ENCODE peak calls at places on chromosome 22, in four cellular contexts. R is cardiac fibroblast, J is heart right ventricle, U is H1. V is an unnamed sample.
A peak's percentile ranks its signal among the peaks of the same experiment; 100 is the strongest.

GRCh38 chr22:22933100-22933806 is 45.6 kb downstream of the IGLL5 start:
- DNase-seq in U (no peak), R (no peak), J (no peak), V (no peak)

GRCh38 chr22:43088979-43089717 is at the start of gene TTLL1:
- DNase-seq in J (peak; percentile 91), U (peak; percentile 95), R (peak; percentile 85), V (peak; percentile 82)

GRCh38 chr22:50603511-50604255 is 3.1 kb downstream of the MAPK8IP2 start:
- DNase-seq in U (no peak), R (no peak), J (no peak), V (no peak)

GRCh38 chr22:40808018-40808841 is 10.9 kb downstream of the SLC25A17 start:
- DNase-seq in J (no peak), U (no peak), R (peak; percentile 62), V (peak; percentile 24)

GRCh38 chr22:31556627-31557203 is 60.4 kb downstream of the SFI1 start:
- DNase-seq in J (no peak), U (no peak), R (peak; percentile 61), V (peak; percentile 66)

GRCh38 chr22:48700566-48701295 is 1126.9 kb downstream of the BRD1 start:
- DNase-seq in U (no peak), J (no peak), R (no peak), V (no peak)

GRCh38 chr22:45314054-45314721 is 4.5 kb downstream of the FAM118A start:
- DNase-seq in J (no peak), U (no peak), R (no peak), V (peak; percentile 30)

GRCh38 chr22:41240377-41241132 is at the start of gene CHADL:
- DNase-seq in U (no peak), J (no peak), R (no peak), V (no peak)

GRCh38 chr22:40525250-40525884 is 111.2 kb downstream of the MRTFA start:
- DNase-seq in J (peak; percentile 50), U (peak; percentile 71), R (peak; percentile 71), V (peak; percentile 68)

GRCh38 chr22:30460147-30460546 is 11.7 kb downstream of the SEC14L3 start:
- DNase-seq in U (no peak), J (no peak), R (no peak), V (no peak)

GRCh38 chr22:30855266-30855665 is 113.3 kb downstream of the MORC2 start:
- DNase-seq in R (no peak), J (no peak), U (no peak), V (no peak)

GRCh38 chr22:18060646-18061620 is 16.9 kb upstream of the PEX26 start:
- DNase-seq in U (no peak), R (peak; percentile 63), J (no peak), V (peak; percentile 38)

GRCh38 chr22:40043086-40043485 is 48.3 kb downstream of the FAM83F start:
- DNase-seq in J (no peak), R (peak; percentile 14), U (no peak), V (peak; percentile 70)

GRCh38 chr22:35103756-35104155 is 37.8 kb downstream of the ISX start:
- DNase-seq in U (no peak), J (no peak), R (no peak), V (no peak)

GRCh38 chr22:46754110-46754799 is 8.2 kb upstream of the TBC1D22A start:
- DNase-seq in J (peak; percentile 93), R (peak; percentile 99), U (no peak), V (peak; percentile 98)

GRCh38 chr22:35863432-35863831 is 145.8 kb downstream of the APOL5 start:
- DNase-seq in J (no peak), R (no peak), U (no peak), V (no peak)

GRCh38 chr22:45242778-45243191 is 2.1 kb upstream of the KIAA0930 start:
- DNase-seq in J (no peak), U (no peak), R (peak; percentile 50), V (peak; percentile 44)

GRCh38 chr22:23762866-23763578 is at the start of gene C22orf15:
- DNase-seq in R (no peak), U (peak; percentile 71), J (no peak), V (peak; percentile 44)

GRCh38 chr22:42214625-42215415 is 55.6 kb downstream of the TCF20 start:
- DNase-seq in U (no peak), R (no peak), J (peak; percentile 44), V (no peak)

GRCh38 chr22:24037851-24038765 is 27.0 kb downstream of the CABIN1 start:
- DNase-seq in R (no peak), U (no peak), J (no peak), V (no peak)

GRCh38 chr22:25536578-25536977 is 27.9 kb upstream of the GRK3 start:
- DNase-seq in J (no peak), U (no peak), R (peak; percentile 28), V (peak; percentile 23)

GRCh38 chr22:46984751-46985506 is 222.5 kb downstream of the TBC1D22A start:
- DNase-seq in R (peak; percentile 68), J (no peak), U (no peak), V (peak; percentile 40)

GRCh38 chr22:24590596-24591173 is 2.2 kb downstream of the LRRC75B start:
- DNase-seq in J (no peak), R (no peak), U (no peak), V (no peak)

GRCh38 chr22:23053912-23054530 is 16.3 kb upstream of the GNAZ start:
- DNase-seq in U (peak; percentile 20), R (no peak), J (no peak), V (no peak)

GRCh38 chr22:23838686-23839468 is at the start of gene DERL3:
- DNase-seq in J (peak; percentile 96), R (peak; percentile 97), U (peak; percentile 99), V (peak; percentile 97)

GRCh38 chr22:30325724-30326703 is 727 bp downstream of the TBC1D10A start:
- DNase-seq in J (peak; percentile 42), R (no peak), U (peak; percentile 49), V (no peak)

GRCh38 chr22:30290318-30290678 is 993 bp upstream of the CASTOR1 start:
- DNase-seq in U (no peak), J (no peak), R (peak; percentile 33), V (no peak)

GRCh38 chr22:46057762-46058420 is 80.9 kb upstream of the WNT7B start:
- DNase-seq in U (no peak), R (peak; percentile 81), J (peak; percentile 36), V (peak; percentile 51)

GRCh38 chr22:30876925-30877553 is 91.5 kb downstream of the MORC2 start:
- DNase-seq in R (peak; percentile 52), U (no peak), J (peak; percentile 49), V (peak; percentile 78)

GRCh38 chr22:20297414-20298109 is 22.3 kb downstream of the DGCR6L start:
- DNase-seq in U (no peak), R (no peak), J (no peak), V (no peak)

GRCh38 chr22:20298803-20299735 is 20.8 kb downstream of the DGCR6L start:
- DNase-seq in R (peak; percentile 76), J (peak; percentile 86), U (peak; percentile 98), V (peak; percentile 69)

GRCh38 chr22:20296598-20296997 is 23.3 kb downstream of the DGCR6L start:
- DNase-seq in R (peak; percentile 22), U (no peak), J (no peak), V (peak; percentile 15)

GRCh38 chr22:20299736-20300136 is 20.1 kb downstream of the DGCR6L start:
- DNase-seq in R (peak; percentile 23), J (no peak), U (no peak), V (peak; percentile 37)

GRCh38 chr22:20298110-20298802 is 21.6 kb downstream of the DGCR6L start:
- DNase-seq in R (no peak), J (no peak), U (no peak), V (no peak)
- H3K4me3 ChIP-seq in R (no peak overlapping the region), J (peak overlapping the region; percentile 52), U (peak overlapping the region; percentile 59), V (no peak overlapping the region)

GRCh38 chr22:29206372-29207230 is 905 bp downstream of the EMID1 start:
- DNase-seq in U (no peak), J (no peak), R (no peak), V (no peak)

GRCh38 chr22:29207231-29207550 is 1.5 kb downstream of the EMID1 start:
- DNase-seq in J (no peak), R (no peak), U (no peak), V (no peak)

GRCh38 chr22:29204617-29205183 is 996 bp upstream of the EMID1 start:
- DNase-seq in R (no peak), J (no peak), U (no peak), V (no peak)

GRCh38 chr22:29205260-29205597 is 467 bp upstream of the EMID1 start:
- DNase-seq in J (no peak), U (no peak), R (no peak), V (no peak)

GRCh38 chr22:29205598-29206371 is at the start of gene EMID1:
- DNase-seq in J (peak; percentile 48), R (peak; percentile 9), U (peak; percentile 77), V (peak; percentile 16)
- TF ChIP-seq CTCF in J (peak; percentile 28), R (peak; percentile 21), U (peak; percentile 2), V (no peak)

GRCh38 chr22:38923463-38924196 is 33.8 kb upstream of the APOBEC3A start:
- DNase-seq in J (peak; percentile 66), U (no peak), R (peak; percentile 47), V (peak; percentile 69)
- H3K4me3 ChIP-seq in J (no peak overlapping the region), U (no peak overlapping the region), R (peak overlapping the region; percentile 5), V (no peak overlapping the region)

GRCh38 chr22:44091021-44091721 is 67.1 kb downstream of the PARVB start:
- DNase-seq in U (no peak), R (peak; percentile 36), J (no peak), V (peak; percentile 31)
- TF ChIP-seq CTCF in U (peak; percentile 22), R (peak; percentile 31), J (no peak), V (peak; percentile 36)

DNA sequence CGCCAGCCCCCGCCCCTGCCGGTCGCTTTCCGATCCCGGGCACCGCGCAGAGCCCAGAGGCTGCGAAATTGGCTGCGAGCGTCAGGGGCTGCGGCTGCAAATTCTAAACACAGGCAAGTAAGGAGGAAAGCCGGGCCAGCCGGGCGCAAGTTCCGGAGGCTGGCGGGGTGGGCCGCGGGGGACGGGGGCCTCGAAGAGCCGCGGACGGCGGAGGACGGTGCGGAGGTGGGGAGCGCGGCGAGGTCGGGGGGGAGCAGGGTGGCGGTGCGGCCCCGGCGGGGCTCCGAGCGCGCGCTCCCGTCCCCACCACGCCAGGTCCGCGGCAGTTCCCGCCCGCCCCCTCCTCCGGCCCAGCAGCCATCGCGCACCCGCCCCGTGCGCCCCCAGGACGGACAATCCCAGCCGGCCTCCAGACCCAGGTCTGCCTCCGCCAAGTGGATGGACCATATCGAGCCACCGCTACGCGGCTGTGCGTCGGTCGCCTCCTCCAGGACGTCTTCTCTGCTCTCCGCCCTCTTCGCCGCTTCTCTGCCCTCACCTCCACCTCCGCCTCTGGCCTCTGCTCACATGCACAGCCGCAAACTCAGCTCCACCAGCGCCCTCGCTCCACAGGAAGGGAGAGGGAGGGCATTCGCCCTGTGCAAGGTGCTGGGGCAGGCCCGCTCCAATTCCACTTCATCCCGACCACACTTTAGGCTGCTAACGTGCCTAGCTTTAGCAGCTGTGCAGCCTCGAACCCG is 7.2 kb downstream of the ELFN2 start:
- DNase-seq in J (no peak), U (peak; percentile 80), R (no peak), V (no peak)
- H3K4me3 ChIP-seq in J (no peak overlapping the region), U (peak overlapping the region; percentile 65), R (peak overlapping the region; percentile 40), V (peak overlapping the region; percentile 22)

GRCh38 chr22:37328017-37328416 is 45.7 kb downstream of the CYTH4 start:
- DNase-seq in J (no peak), R (peak; percentile 92), U (no peak), V (peak; percentile 59)
- TF ChIP-seq CTCF in J (no peak), R (no peak), U (no peak), V (no peak)

GRCh38 chr22:32920734-32921133 is 119.2 kb downstream of the TIMP3 start:
- DNase-seq in U (no peak), J (no peak), R (no peak), V (peak; percentile 8)
- H3K4me3 ChIP-seq in U (no peak overlapping the region), J (no peak overlapping the region), R (no peak overlapping the region), V (no peak overlapping the region)

V was measured in fibroblast of pulmonary artery.